ENCODE peak calls at places on chromosomes 1 and 21, in five cellular contexts. X is NCI-H1436; U is stimulated activated CD8-positive, alpha-beta memory T cell treated with anti-CD3 and anti-CD28 coated beads, Interleukin-15, amount 100 ng/mL, for 4 hours; F is HFF-Myc; K is OCI-M1. S is an unnamed sample.

GRCh38 chr1:44103270-44104131 is 15.1 kb upstream of the KLF17 start:
- DNase-seq in X (no peak), U (no peak), F (no peak), K (no peak), S (no peak)

GRCh38 chr1:20648438-20648837 is 12.7 kb downstream of the DDOST start:
- DNase-seq in X (no peak), U (no peak), F (no peak), K (no peak), S (no peak)

GRCh38 chr1:17370618-17371017 is 1.4 kb upstream of the PADI6 start:
- DNase-seq in X (no peak), U (no peak), F (no peak), K (no peak), S (peak)

GRCh38 chr1:119187416-119187815 is 47.0 kb upstream of the WARS2 start:
- DNase-seq in X (no peak), U (no peak), F (no peak), K (no peak), S (no peak)

GRCh38 chr1:48524892-48525467 is 53.0 kb upstream of the SPATA6 start:
- DNase-seq in X (no peak), U (no peak), F (no peak), K (no peak), S (no peak)

GRCh38 chr1:48205547-48205946 is 17.0 kb upstream of the SLC5A9 start:
- DNase-seq in X (no peak), U (no peak), F (no peak), K (no peak), S (no peak)

GRCh38 chr1:220325306-220325995 is 53.2 kb upstream of the RAB3GAP2 start:
- DNase-seq in X (no peak), U (no peak), F (no peak), K (peak), S (no peak)

GRCh38 chr1:113479713-113480676 is 89.7 kb downstream of the MAGI3 start:
- DNase-seq in X (no peak), U (no peak), F (no peak), K (no peak), S (no peak)

GRCh38 chr1:188325211-188325610 is 1496.5 kb downstream of the PLA2G4A start:
- DNase-seq in X (no peak), U (no peak), F (no peak), K (peak), S (no peak)

GRCh38 chr1:151108331-151108730 is 37.8 kb downstream of the GABPB2 start:
- DNase-seq in X (no peak), U (no peak), F (no peak), K (no peak), S (no peak)

GRCh38 chr1:166083887-166084286 is 82.9 kb downstream of the FAM78B start:
- DNase-seq in X (no peak), U (no peak), F (no peak), K (no peak), S (no peak)

GRCh38 chr1:50973875-50974617 is 4.0 kb downstream of the CDKN2C start:
- DNase-seq in X (no peak), U (no peak), F (no peak), K (peak), S (no peak)

GRCh38 chr1:53894644-53895043 is 657 bp downstream of the DIO1 start:
- DNase-seq in X (no peak), U (no peak), F (no peak), K (no peak), S (no peak)

GRCh38 chr1:208132287-208132882 is 111.8 kb downstream of the PLXNA2 start:
- DNase-seq in X (peak), U (no peak), F (peak), K (peak), S (peak)

GRCh38 chr21:37767984-37768383 is 148.3 kb downstream of the KCNJ6 start:
- DNase-seq in X (no peak), U (no peak), F (no peak), K (no peak), S (no peak)

GRCh38 chr1:7988576-7988975 is 27.1 kb downstream of the PARK7 start:
- DNase-seq in X (no peak), U (no peak), F (no peak), K (no peak), S (peak)

GRCh38 chr1:153535664-153536585 is at the start of gene S100A6:
- DNase-seq in X (peak), U (peak), F (no peak), K (peak), S (peak)

GRCh38 chr1:232620356-232620841 is 9.5 kb downstream of the SIPA1L2 start:
- DNase-seq in X (peak), U (no peak), F (peak), K (peak), S (no peak)

GRCh38 chr1:102110591-102110990 is 113.9 kb upstream of the OLFM3 start:
- DNase-seq in X (no peak), U (no peak), F (no peak), K (no peak), S (no peak)

GRCh38 chr1:168623003-168623828 is 46.8 kb downstream of the XCL1 start:
- DNase-seq in X (no peak), U (no peak), F (peak), K (peak), S (no peak)

GRCh38 chr1:72371259-72372035 is 89.1 kb upstream of the NEGR1 start:
- DNase-seq in X (no peak), U (no peak), F (no peak), K (no peak), S (no peak)

GRCh38 chr1:60280256-60280655 is 206.7 kb upstream of the C1orf87 start:
- DNase-seq in X (no peak), U (no peak), F (no peak), K (no peak), S (no peak)

GRCh38 chr1:87117761-87118160 is 203.3 kb downstream of the HS2ST1 start:
- DNase-seq in X (no peak), U (no peak), F (no peak), K (no peak), S (no peak)

GRCh38 chr1:89831462-89832113 is 10.8 kb downstream of the LRRC8D start:
- DNase-seq in X (no peak), U (no peak), F (no peak), K (no peak), S (no peak)

GRCh38 chr1:108036796-108037545 is 72.0 kb upstream of the VAV3 start:
- DNase-seq in X (no peak), U (no peak), F (no peak), K (no peak), S (no peak)

GRCh38 chr1:240705584-240705983 is 93.6 kb upstream of the GREM2 start:
- DNase-seq in X (no peak), U (no peak), F (no peak), K (no peak), S (no peak)

GRCh38 chr1:237470712-237471310 is 419.9 kb downstream of the ZP4 start:
- DNase-seq in X (no peak), U (no peak), F (no peak), K (peak), S (no peak)

GRCh38 chr1:147539122-147539575 is 2.2 kb upstream of the BCL9 start:
- DNase-seq in X (no peak), U (no peak), F (peak), K (peak), S (peak)

GRCh38 chr1:17068789-17069188 is 15.0 kb upstream of the SDHB start:
- DNase-seq in X (no peak), U (no peak), F (no peak), K (no peak), S (no peak)

GRCh38 chr1:8988618-8988967 is 37.6 kb downstream of the SLC2A7 start:
- DNase-seq in X (no peak), U (no peak), F (no peak), K (no peak), S (no peak)

GRCh38 chr1:85148524-85149250 is 52.1 kb downstream of the SYDE2 start:
- DNase-seq in X (no peak), U (no peak), F (no peak), K (no peak), S (no peak)

GRCh38 chr1:65001238-65001792 is 35.0 kb upstream of the JAK1 start:
- DNase-seq in X (no peak), U (peak), F (no peak), K (no peak), S (no peak)

GRCh38 chr1:201468844-201469644 is at the start of gene PHLDA3:
- DNase-seq in X (peak), U (peak), F (no peak), K (no peak), S (no peak)

GRCh38 chr1:75725256-75725655 is 747 bp downstream of the ACADM start:
- DNase-seq in X (no peak), U (no peak), F (no peak), K (peak), S (no peak)

GRCh38 chr1:74858136-74858535 is 125.2 kb downstream of the TYW3 start:
- DNase-seq in X (no peak), U (no peak), F (peak), K (peak), S (no peak)

GRCh38 chr1:160078392-160079195 is 2.7 kb upstream of the KCNJ9 start:
- DNase-seq in X (peak), U (no peak), F (no peak), K (peak), S (no peak)

GRCh38 chr1:179231923-179232322 is 2.4 kb upstream of the ABL2 start:
- DNase-seq in X (no peak), U (no peak), F (no peak), K (no peak), S (no peak)

GRCh38 chr1:158087320-158087927 is 93.3 kb upstream of the CD1D start:
- DNase-seq in X (no peak), U (no peak), F (peak), K (peak), S (no peak)

GRCh38 chr1:59814180-59814900 is 409 bp upstream of the HOOK1 start:
- DNase-seq in X (peak), U (peak), F (no peak), K (peak), S (peak)

S was measured in SW 1271.